ENCODE peak calls at places on chromosome 1, in four cellular contexts. L, M, K and R are unnamed samples.

GRCh38 chr1:205430631-205431305 is 8.9 kb upstream of the LEMD1 start:
- DNase-seq in L (peak; percentile 15), M (peak; percentile 26), K (peak; percentile 61), R (peak; percentile 11)

GRCh38 chr1:25688390-25689119 is 72.0 kb downstream of the MAN1C1 start:
- DNase-seq in L (peak; percentile 81), M (no peak), K (no peak), R (no peak)

GRCh38 chr1:206985162-206985749 is 15.0 kb upstream of the FCAMR start:
- DNase-seq in L (no peak), M (no peak), K (no peak), R (no peak)

GRCh38 chr1:117595993-117596720 is 9.7 kb upstream of the TENT5C start:
- DNase-seq in L (no peak), M (no peak), K (no peak), R (no peak)

GRCh38 chr1:166730299-166730888 is 108.9 kb upstream of the POGK start:
- DNase-seq in L (peak; percentile 2), M (no peak), K (no peak), R (peak; percentile 7)

GRCh38 chr1:167797005-167797404 is 75.2 kb downstream of the MPZL1 start:
- DNase-seq in L (peak; percentile 100), M (no peak), K (no peak), R (peak; percentile 94)

GRCh38 chr1:164518692-164519332 is 40.2 kb upstream of the PBX1 start:
- DNase-seq in L (no peak), M (peak; percentile 15), K (no peak), R (no peak)

GRCh38 chr1:43786975-43787374 is 79.6 kb downstream of the ST3GAL3 start:
- DNase-seq in L (peak; percentile 92), M (no peak), K (no peak), R (no peak)

GRCh38 chr1:204400893-204401510 is 10.6 kb downstream of the PPP1R15B start:
- DNase-seq in L (no peak), M (no peak), K (no peak), R (no peak)

GRCh38 chr1:16938351-16939321 is 16.9 kb downstream of the CROCC start:
- DNase-seq in L (no peak), M (no peak), K (no peak), R (no peak)

GRCh38 chr1:7549277-7549676 is 221.8 kb upstream of the VAMP3 start:
- DNase-seq in L (peak; percentile 74), M (peak; percentile 30), K (no peak), R (peak; percentile 86)

GRCh38 chr1:78225153-78225552 is 179.4 kb downstream of the GIPC2 start:
- DNase-seq in L (no peak), M (no peak), K (no peak), R (no peak)

GRCh38 chr1:25020851-25021585 is 90.9 kb upstream of the RUNX3 start:
- DNase-seq in L (no peak), M (no peak), K (no peak), R (no peak)

GRCh38 chr1:160256396-160257046 is 5.8 kb downstream of the DCAF8 start:
- DNase-seq in L (peak; percentile 80), M (no peak), K (no peak), R (peak; percentile 87)